ENCODE peak calls at places on chromosomes 3 and 15, in six cellular contexts. W is CD8-positive, alpha-beta T cell; M is mucosa of descending colon; I is left ventricle myocardium inferior; D is right atrium auricular region; G is mammary epithelial cell. P is an unnamed sample. For H3K4me1 and H3K9me3, the result is how much of the 10 kb centered on the place peaks cover.

GRCh38 chr3:186760141-186760813 is 23.1 kb upstream of the EIF4A2 start:
- DNase-seq in G (peak), W (no peak), D (no peak), I (no peak), M (no peak), P (no peak)

GRCh38 chr3:116291141-116291540 is 154.1 kb downstream of the LSAMP start:
- DNase-seq in W (no peak), D (no peak), M (no peak), G (no peak), I (no peak), P (no peak)

GRCh38 chr15:58457466-58457965 is 25.7 kb downstream of the LIPC start:
- DNase-seq in G (peak), I (no peak), M (no peak), W (no peak), D (no peak), P (no peak)

GRCh38 chr15:50256188-50257041 is 9.1 kb downstream of the HDC start:
- DNase-seq in G (peak), I (no peak), M (no peak), W (no peak), D (no peak), P (no peak)

GRCh38 chr15:84929795-84930371 is 45.4 kb downstream of the SLC28A1 start:
- DNase-seq in I (no peak), D (no peak), W (no peak), G (peak), M (peak), P (peak)

GRCh38 chr3:29183346-29184087 is 97.4 kb upstream of the RBMS3 start:
- DNase-seq in D (no peak), I (no peak), G (peak), M (no peak), W (no peak), P (no peak)

GRCh38 chr3:133136114-133137041 is 98.2 kb downstream of the TMEM108 start:
- DNase-seq in I (no peak), G (peak), D (no peak), M (no peak), W (no peak), P (no peak)

GRCh38 chr3:8524656-8525399 is 23.2 kb downstream of the LMCD1 start:
- DNase-seq in W (no peak), M (no peak), D (no peak), I (no peak), G (no peak), P (no peak)

GRCh38 chr3:172965256-172965655 is 175.8 kb downstream of the SPATA16 start:
- DNase-seq in G (peak), W (no peak), I (no peak), M (no peak), D (no peak), P (no peak)

GRCh38 chr3:150183619-150184425 is 213.1 kb upstream of the PFN2 start:
- DNase-seq in M (peak), D (peak), I (peak), G (peak), W (peak), P (peak)

GRCh38 chr3:167691366-167691765 is 37.6 kb upstream of the WDR49 start:
- DNase-seq in M (no peak), D (no peak), W (peak), G (no peak), I (no peak), P (no peak)

GRCh38 chr3:175869398-175869797 is 1010.3 kb downstream of the NAALADL2 start:
- DNase-seq in M (no peak), D (no peak), I (no peak), W (no peak), G (no peak), P (no peak)

GRCh38 chr15:49831206-49831965 is 210.5 kb downstream of the DTWD1 start:
- DNase-seq in W (no peak), D (peak), I (peak), G (peak), M (no peak), P (no peak)

GRCh38 chr3:51538115-51538458 is 432 bp upstream of the RAD54L2 start:
- DNase-seq in D (no peak), I (no peak), G (no peak), W (peak), M (no peak), P (no peak)

GRCh38 chr15:77414781-77415442 is 5.0 kb downstream of the PEAK1 start:
- DNase-seq in D (no peak), M (no peak), I (no peak), W (no peak), G (no peak), P (no peak)

GRCh38 chr15:77418341-77419049 is 1.4 kb downstream of the PEAK1 start:
- DNase-seq in M (no peak), W (no peak), D (no peak), I (no peak), G (no peak), P (no peak)

GRCh38 chr15:77415450-77416448 is 4.2 kb downstream of the PEAK1 start:
- DNase-seq in I (no peak), W (no peak), D (no peak), M (no peak), G (no peak), P (no peak)

GRCh38 chr15:77417642-77418041 is 2.3 kb downstream of the PEAK1 start:
- DNase-seq in D (no peak), M (no peak), I (no peak), W (no peak), G (no peak), P (no peak)

DNA sequence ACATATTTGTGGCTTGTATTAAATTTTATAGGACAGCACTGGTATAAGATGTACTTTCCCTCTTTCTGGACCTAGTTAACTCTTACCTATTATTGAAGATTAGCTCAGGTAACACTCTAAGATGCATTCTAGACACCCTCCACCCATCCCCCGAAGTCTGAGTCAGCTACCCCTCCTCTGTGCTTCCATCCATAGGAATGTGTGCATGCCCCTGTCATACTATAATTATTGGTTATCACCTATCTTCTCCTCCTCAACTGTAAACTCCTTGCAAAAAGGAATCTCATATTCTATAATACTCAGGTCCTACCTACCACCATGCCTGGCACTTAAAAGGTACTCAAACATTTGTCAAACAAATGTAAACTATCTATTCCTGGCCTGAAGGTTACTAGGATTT is 3.0 kb downstream of the PEAK1 start:
- DNase-seq in M (no peak), I (no peak), G (no peak), W (no peak), D (no peak), P (no peak)
- H3K4me1 ChIP-seq in M (under half), I (half or more), G (under half), W (under half), D (half or more), P (under half)

DNA sequence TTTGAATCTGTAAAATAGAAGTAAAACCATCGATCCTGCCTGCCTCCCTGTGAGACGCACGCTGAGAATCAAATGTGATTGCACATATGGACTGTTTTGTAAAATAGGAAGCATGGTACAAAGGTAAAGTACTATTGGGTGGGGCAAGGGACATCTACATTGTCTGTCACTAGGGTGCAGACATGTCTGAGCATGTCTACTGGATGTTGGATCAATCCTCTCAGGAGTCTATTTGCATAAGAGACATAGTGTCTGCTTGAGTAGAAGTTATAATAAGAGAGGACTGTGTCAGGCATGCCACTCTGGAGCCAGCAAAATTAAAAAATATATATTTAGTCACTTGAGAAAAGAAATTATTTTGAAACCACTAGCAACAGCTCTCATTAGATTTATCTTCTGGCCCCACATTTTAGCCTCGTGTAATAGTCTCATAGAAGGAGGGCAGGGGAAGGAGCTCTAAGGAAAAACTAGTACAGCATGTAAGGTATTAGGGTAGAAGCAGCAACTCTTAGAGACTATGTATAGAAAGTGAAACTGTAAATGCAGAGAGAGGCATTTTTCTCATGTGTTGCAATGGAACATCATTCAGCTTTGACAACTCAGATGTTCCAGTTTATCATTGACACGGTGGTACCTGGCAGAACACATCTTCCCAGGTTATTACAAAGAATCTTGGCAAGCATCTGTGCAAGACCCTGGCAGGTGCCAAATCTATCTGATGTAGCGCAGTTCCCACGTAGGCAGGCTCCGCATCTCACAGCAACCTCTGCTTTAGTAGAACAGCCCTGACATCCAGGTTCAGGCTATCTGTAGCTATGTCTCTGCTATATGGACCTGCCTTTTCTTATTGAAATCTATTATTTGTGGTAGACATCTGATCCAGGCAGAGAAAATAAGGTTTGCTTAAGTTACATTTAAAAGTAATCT is 85.2 kb upstream of the CHL1 start:
- DNase-seq in I (no peak), D (no peak), M (no peak), W (no peak), G (peak), P (no peak)
- H3K9me3 ChIP-seq in I (under half), D (under half), M (under half), W (under half), G (under half), P (under half)

GRCh38 chr15:48406911-48407310 is 75.7 kb downstream of the DUT start:
- DNase-seq in W (no peak), I (no peak), M (no peak), D (no peak), G (no peak), P (no peak)
- TF ChIP-seq CTCF in W (no peak), I (peak), M (no peak), D (no peak), G (no peak), P (no peak)

GRCh38 chr15:31438601-31439265 is 112.1 kb downstream of the KLF13 start:
- DNase-seq in M (no peak), I (no peak), W (no peak), D (no peak), G (no peak), P (no peak)
- H3K4me1 ChIP-seq in M (under half), I (under half), W (half or more), D (under half), G (under half), P (under half)

GRCh38 chr3:1870738-1871137 is 227.9 kb upstream of the CNTN4 start:
- DNase-seq in W (no peak), M (no peak), D (no peak), G (no peak), I (no peak), P (no peak)
- H3K9me3 ChIP-seq in W (under half), M (under half), D (under half), G (under half), I (under half), P (under half)

GRCh38 chr15:98805434-98806274 is 157.3 kb downstream of the IGF1R start:
- DNase-seq in D (no peak), W (no peak), I (no peak), M (no peak), G (no peak), P (no peak)
- TF ChIP-seq CTCF in D (no peak), W (no peak), I (peak), M (no peak), G (no peak), P (no peak)

GRCh38 chr3:196796317-196796716 is 56.7 kb downstream of the PAK2 start:
- DNase-seq in G (no peak), W (no peak), M (no peak), D (no peak), I (no peak), P (no peak)
- H3K4me1 ChIP-seq in G (under half), W (under half), M (under half), D (under half), I (under half), P (under half)

GRCh38 chr3:143110371-143110770 is 9.2 kb upstream of the CHST2 start:
- DNase-seq in M (no peak), D (no peak), W (no peak), G (no peak), I (no peak), P (no peak)

GRCh38 chr3:143109861-143110260 is 9.7 kb upstream of the CHST2 start:
- DNase-seq in I (no peak), G (no peak), W (no peak), D (no peak), M (no peak), P (no peak)

GRCh38 chr3:143103633-143104032 is 15.9 kb upstream of the CHST2 start:
- DNase-seq in G (no peak), M (no peak), D (no peak), I (no peak), W (no peak), P (no peak)

GRCh38 chr3:143101792-143102381 is 17.7 kb upstream of the CHST2 start:
- DNase-seq in W (no peak), I (no peak), M (no peak), D (no peak), G (no peak), P (no peak)

DNA sequence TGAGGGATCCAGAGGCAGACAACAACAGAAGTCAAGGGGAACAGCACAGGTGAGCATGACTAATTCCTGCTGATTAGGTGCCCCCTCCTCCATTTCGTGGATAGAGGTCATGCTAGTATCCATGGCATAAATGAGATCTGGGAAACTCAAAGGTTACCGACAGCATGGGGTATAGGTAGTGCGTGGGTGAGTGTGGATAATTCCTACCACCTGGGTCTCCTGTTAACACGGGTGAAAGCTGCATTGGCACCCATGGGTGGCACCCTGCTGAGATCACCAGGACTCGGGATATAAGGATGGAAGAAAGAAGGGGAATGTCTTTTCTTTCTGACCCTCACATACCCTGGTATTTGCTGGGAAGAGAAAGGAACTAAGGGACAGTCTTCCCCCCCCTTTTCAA is 14.4 kb upstream of the CHST2 start:
- DNase-seq in M (no peak), D (no peak), G (no peak), I (no peak), W (no peak), P (no peak)
- H3K9me3 ChIP-seq in M (under half), D (under half), G (under half), I (under half), W (under half), P (under half)